ENCODE peak calls at places on chromosome 4, in nine cellular contexts. One of them, this sample, is unnamed.
A peak's percentile ranks its signal among the peaks of the same experiment; 100 is the strongest.

GRCh38 chr4:177484613-177485021 is 42.4 kb upstream of the AGA start:
- DNase-seq in uterus: no peak
- DNase-seq in thoracic aorta: no peak
- DNase-seq in mammary epithelial cell: peak; percentile 95
- DNase-seq in neural progenitor cell: no peak
- DNase-seq in HCT116: peak; percentile 23
- DNase-seq in CD8-positive, alpha-beta memory T cell: no peak
- DNase-seq in stomach: no peak
- DNase-seq in tibial nerve: no peak
- DNase-seq in this sample: no peak

GRCh38 chr4:16819652-16820051 is 78.8 kb downstream of the LDB2 start:
- DNase-seq in HCT116: no peak
- DNase-seq in thoracic aorta: no peak
- DNase-seq in CD8-positive, alpha-beta memory T cell: no peak
- DNase-seq in mammary epithelial cell: no peak
- DNase-seq in tibial nerve: no peak
- DNase-seq in stomach: no peak
- DNase-seq in uterus: no peak
- DNase-seq in neural progenitor cell: no peak
- DNase-seq in this sample: no peak

GRCh38 chr4:54959656-54960055 is 165.7 kb downstream of the KDR start:
- DNase-seq in thoracic aorta: no peak
- DNase-seq in uterus: no peak
- DNase-seq in neural progenitor cell: no peak
- DNase-seq in HCT116: no peak
- DNase-seq in tibial nerve: no peak
- DNase-seq in mammary epithelial cell: no peak
- DNase-seq in stomach: no peak
- DNase-seq in CD8-positive, alpha-beta memory T cell: no peak
- DNase-seq in this sample: no peak

GRCh38 chr4:36152712-36153111 is 91.6 kb downstream of the ARAP2 start:
- DNase-seq in thoracic aorta: no peak
- DNase-seq in CD8-positive, alpha-beta memory T cell: no peak
- DNase-seq in uterus: no peak
- DNase-seq in stomach: no peak
- DNase-seq in HCT116: no peak
- DNase-seq in neural progenitor cell: no peak
- DNase-seq in tibial nerve: no peak
- DNase-seq in mammary epithelial cell: no peak
- DNase-seq in this sample: no peak

GRCh38 chr4:113540859-113541258 is 220.7 kb downstream of the CAMK2D start:
- DNase-seq in HCT116: peak; percentile 26
- DNase-seq in mammary epithelial cell: peak; percentile 23
- DNase-seq in stomach: no peak
- DNase-seq in CD8-positive, alpha-beta memory T cell: no peak
- DNase-seq in neural progenitor cell: no peak
- DNase-seq in thoracic aorta: no peak
- DNase-seq in uterus: no peak
- DNase-seq in tibial nerve: no peak
- DNase-seq in this sample: no peak

GRCh38 chr4:156295676-156296075 is 342.0 kb upstream of the CTSO start:
- DNase-seq in stomach: no peak
- DNase-seq in CD8-positive, alpha-beta memory T cell: no peak
- DNase-seq in neural progenitor cell: no peak
- DNase-seq in HCT116: no peak
- DNase-seq in thoracic aorta: no peak
- DNase-seq in mammary epithelial cell: no peak
- DNase-seq in tibial nerve: no peak
- DNase-seq in uterus: no peak
- DNase-seq in this sample: no peak

GRCh38 chr4:28686618-28687017 is 1826.0 kb downstream of the STIM2 start:
- DNase-seq in CD8-positive, alpha-beta memory T cell: no peak
- DNase-seq in mammary epithelial cell: peak; percentile 45
- DNase-seq in neural progenitor cell: peak; percentile 63
- DNase-seq in uterus: no peak
- DNase-seq in stomach: peak; percentile 32
- DNase-seq in thoracic aorta: no peak
- DNase-seq in HCT116: peak; percentile 58
- DNase-seq in tibial nerve: no peak
- DNase-seq in this sample: peak; percentile 50

GRCh38 chr4:152503606-152504290 is 32.1 kb downstream of the FBXW7 start:
- DNase-seq in uterus: no peak
- DNase-seq in thoracic aorta: no peak
- DNase-seq in HCT116: no peak
- DNase-seq in CD8-positive, alpha-beta memory T cell: no peak
- DNase-seq in tibial nerve: no peak
- DNase-seq in stomach: no peak
- DNase-seq in neural progenitor cell: no peak
- DNase-seq in mammary epithelial cell: no peak
- DNase-seq in this sample: no peak

GRCh38 chr4:3676907-3677495 is 89.2 kb upstream of the ADRA2C start:
- DNase-seq in neural progenitor cell: no peak
- DNase-seq in thoracic aorta: no peak
- DNase-seq in CD8-positive, alpha-beta memory T cell: no peak
- DNase-seq in stomach: no peak
- DNase-seq in mammary epithelial cell: no peak
- DNase-seq in tibial nerve: no peak
- DNase-seq in uterus: peak; percentile 12
- DNase-seq in HCT116: no peak
- DNase-seq in this sample: no peak

GRCh38 chr4:3676196-3676595 is 90.0 kb upstream of the ADRA2C start:
- DNase-seq in thoracic aorta: no peak
- DNase-seq in CD8-positive, alpha-beta memory T cell: no peak
- DNase-seq in uterus: peak; percentile 10
- DNase-seq in tibial nerve: no peak
- DNase-seq in stomach: no peak
- DNase-seq in HCT116: no peak
- DNase-seq in neural progenitor cell: no peak
- DNase-seq in mammary epithelial cell: no peak
- DNase-seq in this sample: no peak

GRCh38 chr4:3674479-3674851 is 91.7 kb upstream of the ADRA2C start:
- DNase-seq in tibial nerve: no peak
- DNase-seq in neural progenitor cell: no peak
- DNase-seq in uterus: peak; percentile 48
- DNase-seq in stomach: no peak
- DNase-seq in mammary epithelial cell: no peak
- DNase-seq in CD8-positive, alpha-beta memory T cell: no peak
- DNase-seq in thoracic aorta: no peak
- DNase-seq in HCT116: no peak
- DNase-seq in this sample: no peak

GRCh38 chr4:3673716-3674478 is 92.3 kb upstream of the ADRA2C start:
- DNase-seq in mammary epithelial cell: no peak
- DNase-seq in HCT116: no peak
- DNase-seq in neural progenitor cell: no peak
- DNase-seq in thoracic aorta: no peak
- DNase-seq in stomach: no peak
- DNase-seq in tibial nerve: no peak
- DNase-seq in CD8-positive, alpha-beta memory T cell: no peak
- DNase-seq in uterus: peak; percentile 32
- DNase-seq in this sample: no peak

DNA sequence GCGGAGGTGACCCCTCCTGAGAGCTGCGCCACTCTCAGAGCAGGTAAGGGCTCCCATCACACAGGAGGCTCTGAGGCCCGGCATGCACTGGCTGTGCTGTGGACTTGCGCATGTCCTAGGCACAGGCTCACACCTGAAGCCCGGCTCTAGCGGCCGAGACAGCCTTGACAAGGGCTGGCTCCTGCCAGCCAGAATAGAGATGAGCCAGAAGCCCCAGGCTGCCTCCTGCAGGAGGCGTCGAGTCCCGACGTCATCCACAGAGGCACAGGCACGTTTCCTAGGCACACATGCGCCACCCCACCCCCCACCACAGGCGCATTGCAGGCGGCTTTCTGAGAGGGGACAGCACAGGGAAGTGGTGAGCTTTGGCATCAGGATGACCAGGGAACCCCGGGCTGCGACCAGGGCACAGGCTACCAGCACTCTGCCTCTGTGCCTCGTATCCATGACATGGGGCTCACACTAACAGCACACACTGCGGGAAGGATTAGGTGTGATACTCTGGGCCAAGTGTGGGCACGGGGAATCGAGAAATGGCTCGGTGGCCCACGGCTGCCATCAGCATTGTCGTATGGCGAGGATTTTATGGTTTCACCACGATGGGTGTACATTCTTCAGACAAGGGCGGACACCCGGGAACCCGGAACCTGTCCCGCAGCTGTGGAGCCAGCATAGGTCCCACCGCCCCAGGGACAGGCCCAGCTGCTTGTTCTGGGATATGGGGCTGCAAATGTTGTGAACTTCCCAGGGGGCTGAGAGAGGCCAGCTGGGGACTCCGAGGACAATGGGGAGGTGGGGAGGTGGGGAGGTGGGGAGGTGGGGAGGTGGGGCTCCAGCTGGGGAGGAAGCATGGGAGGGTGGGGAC is 90.7 kb upstream of the ADRA2C start:
- DNase-seq in tibial nerve: no peak
- DNase-seq in mammary epithelial cell: no peak
- DNase-seq in stomach: no peak
- DNase-seq in HCT116: peak; percentile 32
- DNase-seq in uterus: peak; percentile 11
- DNase-seq in CD8-positive, alpha-beta memory T cell: no peak
- DNase-seq in neural progenitor cell: no peak
- DNase-seq in thoracic aorta: no peak
- DNase-seq in this sample: no peak
- H3K4me1 ChIP-seq in tibial nerve: no peaks in the 10 kb centered on the region
- H3K4me1 ChIP-seq in mammary epithelial cell: no peaks in the 10 kb centered on the region
- H3K4me1 ChIP-seq in stomach: no peaks in the 10 kb centered on the region
- H3K4me1 ChIP-seq in HCT116: peaks cover 21% of the 10 kb centered on the region
- H3K4me1 ChIP-seq in uterus: no peaks in the 10 kb centered on the region
- H3K4me1 ChIP-seq in CD8-positive, alpha-beta memory T cell: no peaks in the 10 kb centered on the region
- H3K4me1 ChIP-seq in neural progenitor cell: no peaks in the 10 kb centered on the region
- H3K4me1 ChIP-seq in thoracic aorta: no peaks in the 10 kb centered on the region
- H3K4me1 ChIP-seq in this sample: peaks cover 3% of the 10 kb centered on the region

DNA sequence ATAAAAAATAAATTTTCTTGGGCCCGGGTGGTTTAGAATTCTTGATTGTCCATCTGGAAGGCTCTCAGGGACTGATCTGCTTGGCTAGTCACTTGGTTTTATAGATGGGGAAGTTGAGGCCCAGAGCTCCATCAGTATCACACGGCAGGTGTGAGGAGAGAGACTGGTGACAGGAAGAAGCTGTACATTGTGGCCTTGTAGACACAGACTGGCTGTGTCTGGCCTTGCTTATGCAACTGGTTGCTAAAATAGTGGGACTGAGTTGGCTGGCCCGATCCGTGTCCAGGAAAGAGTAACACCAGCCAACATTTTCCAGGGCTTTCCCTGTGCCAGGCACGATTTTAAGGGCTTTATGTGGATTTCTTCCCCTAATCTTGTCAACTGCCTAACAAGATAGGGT is 2.8 kb downstream of the TBC1D14 start:
- DNase-seq in uterus: no peak
- DNase-seq in CD8-positive, alpha-beta memory T cell: no peak
- DNase-seq in tibial nerve: no peak
- DNase-seq in stomach: no peak
- DNase-seq in HCT116: no peak
- DNase-seq in neural progenitor cell: no peak
- DNase-seq in mammary epithelial cell: no peak
- DNase-seq in thoracic aorta: no peak
- DNase-seq in this sample: no peak
- H3K4me1 ChIP-seq in uterus: peaks cover 26% of the 10 kb centered on the region
- H3K4me1 ChIP-seq in CD8-positive, alpha-beta memory T cell: peaks cover 68% of the 10 kb centered on the region
- H3K4me1 ChIP-seq in tibial nerve: peaks cover 82% of the 10 kb centered on the region
- H3K4me1 ChIP-seq in stomach: peaks cover 60% of the 10 kb centered on the region
- H3K4me1 ChIP-seq in HCT116: peaks cover 56% of the 10 kb centered on the region
- H3K4me1 ChIP-seq in neural progenitor cell: peaks cover 34% of the 10 kb centered on the region
- H3K4me1 ChIP-seq in mammary epithelial cell: peaks cover 31% of the 10 kb centered on the region
- H3K4me1 ChIP-seq in thoracic aorta: peaks cover 48% of the 10 kb centered on the region
- H3K4me1 ChIP-seq in this sample: peaks cover 11% of the 10 kb centered on the region

GRCh38 chr4:3303445-3303824 is 10.6 kb downstream of the RGS12 start:
- DNase-seq in tibial nerve: peak; percentile 9
- DNase-seq in HCT116: no peak
- DNase-seq in neural progenitor cell: no peak
- DNase-seq in mammary epithelial cell: no peak
- DNase-seq in thoracic aorta: no peak
- DNase-seq in uterus: no peak
- DNase-seq in CD8-positive, alpha-beta memory T cell: no peak
- DNase-seq in stomach: peak; percentile 20
- DNase-seq in this sample: no peak

GRCh38 chr4:3304831-3305609 is 12.2 kb downstream of the RGS12 start:
- DNase-seq in thoracic aorta: no peak
- DNase-seq in CD8-positive, alpha-beta memory T cell: no peak
- DNase-seq in tibial nerve: peak; percentile 12
- DNase-seq in neural progenitor cell: no peak
- DNase-seq in stomach: no peak
- DNase-seq in HCT116: no peak
- DNase-seq in mammary epithelial cell: no peak
- DNase-seq in uterus: peak; percentile 49
- DNase-seq in this sample: no peak

GRCh38 chr4:3305610-3306371 is 13.0 kb downstream of the RGS12 start:
- DNase-seq in neural progenitor cell: peak; percentile 45
- DNase-seq in tibial nerve: peak; percentile 1
- DNase-seq in stomach: no peak
- DNase-seq in mammary epithelial cell: no peak
- DNase-seq in thoracic aorta: no peak
- DNase-seq in uterus: peak; percentile 29
- DNase-seq in CD8-positive, alpha-beta memory T cell: no peak
- DNase-seq in HCT116: no peak
- DNase-seq in this sample: no peak

GRCh38 chr4:3302786-3303444 is 10.1 kb downstream of the RGS12 start:
- DNase-seq in HCT116: no peak
- DNase-seq in mammary epithelial cell: no peak
- DNase-seq in CD8-positive, alpha-beta memory T cell: no peak
- DNase-seq in tibial nerve: no peak
- DNase-seq in neural progenitor cell: no peak
- DNase-seq in stomach: peak; percentile 22
- DNase-seq in thoracic aorta: no peak
- DNase-seq in uterus: no peak
- DNase-seq in this sample: no peak

DNA sequence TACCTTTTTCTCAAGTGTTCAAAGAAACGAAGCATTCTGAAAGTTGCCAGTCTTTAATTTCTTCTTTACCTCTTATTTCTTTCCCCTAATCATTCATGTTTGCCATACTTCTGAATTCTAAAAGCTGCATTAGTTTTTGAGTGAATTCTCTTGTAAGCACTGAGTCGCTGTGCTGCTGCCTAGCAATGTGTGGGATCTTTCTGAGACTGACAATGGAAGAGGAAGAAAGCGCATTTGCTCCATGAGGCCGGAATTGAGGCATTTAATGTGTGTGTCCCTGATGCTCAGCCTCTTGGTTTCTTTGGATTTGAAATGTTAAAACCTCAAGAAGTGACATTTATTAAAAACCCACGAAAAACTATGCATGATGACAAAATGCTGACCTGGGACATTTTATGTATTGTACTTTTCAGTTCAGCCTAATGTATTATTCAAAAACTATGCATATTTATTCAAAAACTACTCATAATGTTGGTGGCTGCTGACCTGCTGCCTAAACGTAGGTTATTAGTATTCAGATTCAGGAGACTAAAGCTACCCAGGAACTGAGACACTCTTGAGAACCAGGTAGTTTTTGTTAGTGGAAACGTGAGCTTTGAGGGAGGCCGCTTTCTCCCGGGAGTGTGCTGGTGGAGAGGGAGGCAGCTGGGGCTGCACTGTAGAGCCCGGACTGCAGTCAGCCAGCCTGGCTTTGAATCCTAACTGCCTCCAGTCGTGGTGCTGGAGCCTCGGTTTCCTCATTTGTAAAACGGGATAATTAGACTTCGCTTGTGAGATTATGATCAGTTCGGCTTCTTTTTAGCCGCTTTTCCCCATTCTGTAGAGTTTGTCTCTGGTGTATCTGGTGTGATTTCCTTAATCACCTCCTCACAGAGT is 11.3 kb downstream of the RGS12 start:
- DNase-seq in stomach: no peak
- DNase-seq in mammary epithelial cell: no peak
- DNase-seq in uterus: no peak
- DNase-seq in thoracic aorta: no peak
- DNase-seq in tibial nerve: no peak
- DNase-seq in CD8-positive, alpha-beta memory T cell: no peak
- DNase-seq in neural progenitor cell: no peak
- DNase-seq in HCT116: no peak
- DNase-seq in this sample: no peak
- H3K4me1 ChIP-seq in stomach: peaks cover 55% of the 10 kb centered on the region
- H3K4me1 ChIP-seq in mammary epithelial cell: no peaks in the 10 kb centered on the region
- H3K4me1 ChIP-seq in uterus: peaks cover 8% of the 10 kb centered on the region
- H3K4me1 ChIP-seq in thoracic aorta: peaks cover 15% of the 10 kb centered on the region
- H3K4me1 ChIP-seq in tibial nerve: peaks cover 84% of the 10 kb centered on the region
- H3K4me1 ChIP-seq in CD8-positive, alpha-beta memory T cell: peaks cover 53% of the 10 kb centered on the region
- H3K4me1 ChIP-seq in neural progenitor cell: peaks cover 53% of the 10 kb centered on the region
- H3K4me1 ChIP-seq in HCT116: peaks cover 10% of the 10 kb centered on the region
- H3K4me1 ChIP-seq in this sample: peaks cover 5% of the 10 kb centered on the region

GRCh38 chr4:73978886-73979285 is 2.9 kb downstream of the PF4 start:
- DNase-seq in neural progenitor cell: no peak
- DNase-seq in CD8-positive, alpha-beta memory T cell: no peak
- DNase-seq in mammary epithelial cell: peak; percentile 80
- DNase-seq in thoracic aorta: no peak
- DNase-seq in stomach: no peak
- DNase-seq in tibial nerve: no peak
- DNase-seq in uterus: no peak
- DNase-seq in HCT116: no peak
- DNase-seq in this sample: no peak
- H3K4me1 ChIP-seq in neural progenitor cell: no peaks in the 10 kb centered on the region
- H3K4me1 ChIP-seq in CD8-positive, alpha-beta memory T cell: no peaks in the 10 kb centered on the region
- H3K4me1 ChIP-seq in mammary epithelial cell: peaks cover 10% of the 10 kb centered on the region
- H3K4me1 ChIP-seq in thoracic aorta: peaks cover 18% of the 10 kb centered on the region
- H3K4me1 ChIP-seq in stomach: no peaks in the 10 kb centered on the region
- H3K4me1 ChIP-seq in tibial nerve: peaks cover 4% of the 10 kb centered on the region
- H3K4me1 ChIP-seq in uterus: no peaks in the 10 kb centered on the region
- H3K4me1 ChIP-seq in HCT116: no peaks in the 10 kb centered on the region
- H3K4me1 ChIP-seq in this sample: no peaks in the 10 kb centered on the region

This sample was measured in iPS DF 6.9.